ENCODE peak calls at places on chromosomes 11 and 22, in five cellular contexts. I is non-pigmented ciliary epithelial cell, A is EL, R is AG09309, Q is right lobe of liver. C is an unnamed sample.

GRCh38 chr11:97615541-97615940 is 1225.7 kb downstream of the JRKL start:
- DNase-seq in A (no peak), Q (no peak), R (no peak), I (no peak), C (no peak)

GRCh38 chr22:41254230-41254629 is 13.5 kb upstream of the CHADL start:
- DNase-seq in Q (no peak), A (no peak), R (no peak), I (no peak), C (no peak)

GRCh38 chr22:17770180-17771077 is 3.8 kb downstream of the BID start:
- DNase-seq in Q (no peak), A (no peak), R (no peak), I (no peak), C (no peak)

GRCh38 chr22:24486501-24486921 is 8.6 kb upstream of the UPB1 start:
- DNase-seq in R (peak; percentile 44), A (peak; percentile 90), Q (no peak), I (peak; percentile 61), C (no peak)

GRCh38 chr22:19969141-19969928 is 27.7 kb upstream of the TXNRD2 start:
- DNase-seq in Q (no peak), R (no peak), A (no peak), I (no peak), C (no peak)

GRCh38 chr11:116168459-116168787 is 604.4 kb downstream of the BUD13 start:
- DNase-seq in A (no peak), I (no peak), Q (no peak), R (no peak), C (no peak)

GRCh38 chr22:40578171-40578570 is 58.3 kb downstream of the MRTFA start:
- DNase-seq in I (no peak), A (no peak), Q (no peak), R (no peak), C (no peak)

GRCh38 chr11:79744941-79745340 is 304.1 kb upstream of the TENM4 start:
- DNase-seq in Q (no peak), I (no peak), A (no peak), R (no peak), C (no peak)

GRCh38 chr11:126485986-126486635 is 130.6 kb downstream of the ST3GAL4 start:
- DNase-seq in A (no peak), I (no peak), Q (no peak), R (no peak), C (no peak)

GRCh38 chr11:80779907-80780615 is 1339.2 kb upstream of the TENM4 start:
- DNase-seq in I (no peak), A (no peak), R (no peak), Q (no peak), C (no peak)

GRCh38 chr22:42202669-42203068 is 67.8 kb downstream of the TCF20 start:
- DNase-seq in A (peak; percentile 36), Q (no peak), R (peak; percentile 11), I (peak; percentile 23), C (no peak)